ENCODE peak calls at places on chromosomes 3 and 15, in five cellular contexts. H, K, M, E and Q are unnamed samples.
A peak's percentile ranks its signal among the peaks of the same experiment; 100 is the strongest.

GRCh38 chr3:104018541-104018940 is 1348.2 kb upstream of the ALCAM start:
- DNase-seq in K (peak; percentile 66), E (no peak), H (no peak), M (no peak), Q (no peak)

GRCh38 chr15:100867476-100867875 is 12.2 kb upstream of the ALDH1A3 start:
- DNase-seq in H (no peak), E (no peak), M (no peak), K (no peak), Q (no peak)

GRCh38 chr3:22245122-22245521 is 494.1 kb upstream of the ZNF385D start:
- DNase-seq in M (peak; percentile 40), K (peak; percentile 92), E (peak; percentile 93), H (no peak), Q (no peak)

GRCh38 chr3:140599496-140599895 is 78.4 kb upstream of the TRIM42 start:
- DNase-seq in E (no peak), H (no peak), K (peak; percentile 77), M (no peak), Q (no peak)

GRCh38 chr3:106348142-106348690 is 479.4 kb upstream of the CBLB start:
- DNase-seq in K (no peak), M (no peak), E (no peak), H (no peak), Q (no peak)

GRCh38 chr15:100733786-100734185 is 131.4 kb downstream of the ASB7 start:
- DNase-seq in M (no peak), E (peak; percentile 51), K (peak; percentile 80), H (no peak), Q (no peak)

GRCh38 chr3:12954891-12955650 is 113.7 kb upstream of the RPL32 start:
- DNase-seq in H (no peak), M (peak; percentile 82), K (peak; percentile 7), E (peak; percentile 36), Q (peak; percentile 53)

GRCh38 chr15:91077029-91077428 is 23.0 kb upstream of the SV2B start:
- DNase-seq in H (no peak), E (no peak), M (no peak), K (no peak), Q (no peak)

GRCh38 chr3:186209810-186210752 is 101.2 kb upstream of the ETV5 start:
- DNase-seq in M (peak; percentile 57), E (peak; percentile 89), K (no peak), H (no peak), Q (peak; percentile 88)

GRCh38 chr15:51837784-51838183 is 8.3 kb downstream of the TMOD3 start:
- DNase-seq in H (no peak), E (peak; percentile 51), M (no peak), K (no peak), Q (no peak)

GRCh38 chr15:25436707-25437106 is 2.1 kb downstream of the UBE3A start:
- DNase-seq in K (no peak), M (no peak), E (no peak), H (no peak), Q (no peak)

GRCh38 chr3:98556164-98557130 is 24.7 kb downstream of the GPR15 start:
- DNase-seq in M (no peak), H (no peak), K (no peak), E (no peak), Q (no peak)

GRCh38 chr15:91807122-91807521 is 46.4 kb upstream of the SLCO3A1 start:
- DNase-seq in K (no peak), E (no peak), M (no peak), H (no peak), Q (no peak)

GRCh38 chr15:99476413-99477222 is 89.2 kb upstream of the MEF2A start:
- DNase-seq in K (peak; percentile 99), H (peak; percentile 62), M (peak; percentile 82), E (peak; percentile 99), Q (no peak)

GRCh38 chr15:31100738-31101137 is 787 bp downstream of the TRPM1 start:
- DNase-seq in H (no peak), E (no peak), M (no peak), K (no peak), Q (peak; percentile 25)

GRCh38 chr3:134294302-134294925 is 43.8 kb upstream of the RYK start:
- DNase-seq in E (no peak), H (peak; percentile 55), M (no peak), K (no peak), Q (no peak)

GRCh38 chr3:28316226-28316625 is 32.3 kb upstream of the ZCWPW2 start:
- DNase-seq in K (no peak), H (no peak), E (no peak), M (no peak), Q (no peak)

GRCh38 chr3:5822843-5823242 is 635.3 kb downstream of the EDEM1 start:
- DNase-seq in H (no peak), E (no peak), K (no peak), M (no peak), Q (no peak)

GRCh38 chr3:78139166-78139565 is 1099.3 kb downstream of the ROBO2 start:
- DNase-seq in H (no peak), M (no peak), E (peak; percentile 59), K (peak; percentile 67), Q (no peak)

GRCh38 chr3:108088697-108089096 is 2.1 kb downstream of the CD47 start:
- DNase-seq in M (no peak), K (no peak), E (peak; percentile 12), H (no peak), Q (no peak)

GRCh38 chr15:36879568-36880225 is 220.7 kb downstream of the MEIS2 start:
- DNase-seq in H (no peak), E (no peak), K (no peak), M (no peak), Q (no peak)

GRCh38 chr3:57903124-57903668 is 105.0 kb upstream of the FLNB start:
- DNase-seq in M (no peak), H (no peak), E (no peak), K (peak; percentile 1), Q (no peak)
- H3K27ac ChIP-seq in M (peak overlapping the region; percentile 65), H (no peak overlapping the region), E (no peak overlapping the region), K (no peak overlapping the region), Q (no peak overlapping the region)

GRCh38 chr3:154120903-154121235 is 321 bp upstream of the ARHGEF26 start:
- DNase-seq in M (no peak), H (no peak), K (no peak), E (no peak), Q (no peak)

GRCh38 chr3:154121236-154122095 is at the start of gene ARHGEF26:
- DNase-seq in M (peak; percentile 84), K (peak; percentile 59), H (peak; percentile 7), E (peak; percentile 67), Q (peak; percentile 67)

GRCh38 chr3:154125378-154126030 is 4.3 kb downstream of the ARHGEF26 start:
- DNase-seq in M (no peak), E (no peak), H (no peak), K (no peak), Q (no peak)

GRCh38 chr3:154122096-154122911 is 1.1 kb downstream of the ARHGEF26 start:
- DNase-seq in H (no peak), K (no peak), M (peak; percentile 17), E (no peak), Q (no peak)

GRCh38 chr3:154122912-154123559 is 1.8 kb downstream of the ARHGEF26 start:
- DNase-seq in K (peak; percentile 48), H (no peak), M (no peak), E (peak; percentile 31), Q (no peak)
- H3K27ac ChIP-seq in K (no peak overlapping the region), H (no peak overlapping the region), M (no peak overlapping the region), E (peak overlapping the region; percentile 0), Q (no peak overlapping the region)

DNA sequence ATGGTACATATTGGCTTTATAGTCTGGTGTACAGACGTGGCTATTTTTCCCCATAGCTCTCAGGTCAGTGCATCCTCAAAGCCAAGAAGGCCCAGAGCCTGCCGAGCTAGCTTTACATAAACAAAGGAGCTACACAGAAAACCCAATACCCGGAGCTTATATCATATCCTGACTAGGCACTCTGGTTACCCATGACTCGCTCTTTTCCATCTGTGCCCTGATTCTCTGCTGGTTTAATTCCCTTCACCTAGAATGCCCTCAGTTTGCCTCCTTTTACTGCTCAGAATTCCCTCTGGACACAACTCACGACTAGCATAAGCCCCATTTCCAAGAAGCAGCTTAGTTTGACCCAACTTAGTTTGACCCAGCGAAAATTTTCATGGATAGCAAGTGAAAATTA is 110.8 kb downstream of the TIGIT start:
- DNase-seq in H (no peak), M (no peak), K (no peak), E (no peak), Q (no peak)
- H3K27ac ChIP-seq in H (no peak overlapping the region), M (peak overlapping the region; percentile 27), K (no peak overlapping the region), E (peak overlapping the region; percentile 30), Q (peak overlapping the region; percentile 49)

GRCh38 chr3:50350527-50351317 is at the start of the genes CYB561D2 and NPRL2:
- DNase-seq in M (peak; percentile 98), E (peak; percentile 90), K (peak; percentile 93), H (peak; percentile 98), Q (peak; percentile 92)
- H3K27ac ChIP-seq in M (peak within 1 kb of the TSS; percentile 97), E (peak within 1 kb of the TSS; percentile 75), K (no peak within 1 kb of the TSS), H (peak within 1 kb of the TSS; percentile 93), Q (peak within 1 kb of the TSS; percentile 100)